ENCODE peak calls at places on chromosomes 3 and 15, in six cellular contexts. One of them, this sample, is unnamed.

GRCh38 chr3:183892610-183893214 is 8.0 kb upstream of the PARL start:
- DNase-seq in hypothalamus: no peak
- DNase-seq in G401: no peak
- DNase-seq in heart left ventricle: no peak
- DNase-seq in NCI-H1092: peak; percentile 48
- DNase-seq in GM12865: no peak
- DNase-seq in this sample: no peak

GRCh38 chr3:85539232-85539631 is 580.4 kb downstream of the CADM2 start:
- DNase-seq in GM12865: no peak
- DNase-seq in G401: no peak
- DNase-seq in hypothalamus: no peak
- DNase-seq in NCI-H1092: no peak
- DNase-seq in heart left ventricle: no peak
- DNase-seq in this sample: no peak

GRCh38 chr3:100653731-100654309 is 44.4 kb downstream of the ADGRG7 start:
- DNase-seq in NCI-H1092: no peak
- DNase-seq in GM12865: no peak
- DNase-seq in heart left ventricle: no peak
- DNase-seq in G401: no peak
- DNase-seq in hypothalamus: no peak
- DNase-seq in this sample: no peak

GRCh38 chr3:60594025-60594424 is 657.2 kb downstream of the FHIT start:
- DNase-seq in GM12865: no peak
- DNase-seq in G401: peak; percentile 10
- DNase-seq in heart left ventricle: peak; percentile 68
- DNase-seq in NCI-H1092: no peak
- DNase-seq in hypothalamus: no peak
- DNase-seq in this sample: peak; percentile 44

GRCh38 chr3:140224307-140224706 is 289.3 kb downstream of the CLSTN2 start:
- DNase-seq in NCI-H1092: no peak
- DNase-seq in heart left ventricle: no peak
- DNase-seq in hypothalamus: no peak
- DNase-seq in G401: no peak
- DNase-seq in GM12865: no peak
- DNase-seq in this sample: no peak

GRCh38 chr15:45431502-45431901 is 53.2 kb upstream of the GATM start:
- DNase-seq in heart left ventricle: no peak
- DNase-seq in GM12865: no peak
- DNase-seq in hypothalamus: no peak
- DNase-seq in G401: no peak
- DNase-seq in NCI-H1092: no peak
- DNase-seq in this sample: no peak

GRCh38 chr3:87867001-87867400 is 191.8 kb downstream of the CGGBP1 start:
- DNase-seq in G401: no peak
- DNase-seq in heart left ventricle: no peak
- DNase-seq in hypothalamus: no peak
- DNase-seq in GM12865: no peak
- DNase-seq in NCI-H1092: no peak
- DNase-seq in this sample: no peak

GRCh38 chr3:183541738-183542137 is 13.8 kb downstream of the KLHL6 start:
- DNase-seq in NCI-H1092: no peak
- DNase-seq in heart left ventricle: no peak
- DNase-seq in G401: no peak
- DNase-seq in GM12865: peak; percentile 51
- DNase-seq in hypothalamus: no peak
- DNase-seq in this sample: no peak

GRCh38 chr3:15875016-15875689 is 77.4 kb upstream of the ANKRD28 start:
- DNase-seq in GM12865: no peak
- DNase-seq in hypothalamus: no peak
- DNase-seq in heart left ventricle: no peak
- DNase-seq in NCI-H1092: no peak
- DNase-seq in G401: no peak
- DNase-seq in this sample: no peak

GRCh38 chr15:40702077-40702476 is 7.1 kb downstream of the RAD51 start:
- DNase-seq in NCI-H1092: no peak
- DNase-seq in G401: no peak
- DNase-seq in heart left ventricle: no peak
- DNase-seq in hypothalamus: no peak
- DNase-seq in GM12865: peak; percentile 21
- DNase-seq in this sample: no peak

GRCh38 chr15:25693321-25694237 is 169.5 kb downstream of the ATP10A start:
- DNase-seq in G401: no peak
- DNase-seq in GM12865: peak; percentile 2
- DNase-seq in hypothalamus: no peak
- DNase-seq in NCI-H1092: peak; percentile 6
- DNase-seq in heart left ventricle: peak; percentile 43
- DNase-seq in this sample: peak; percentile 38

GRCh38 chr15:52803543-52804306 is 13.6 kb upstream of the ONECUT1 start:
- DNase-seq in G401: no peak
- DNase-seq in GM12865: no peak
- DNase-seq in heart left ventricle: no peak
- DNase-seq in NCI-H1092: peak; percentile 3
- DNase-seq in hypothalamus: no peak
- DNase-seq in this sample: no peak

GRCh38 chr15:83794209-83794608 is 140.3 kb downstream of the ADAMTSL3 start:
- DNase-seq in NCI-H1092: no peak
- DNase-seq in GM12865: no peak
- DNase-seq in hypothalamus: no peak
- DNase-seq in heart left ventricle: no peak
- DNase-seq in G401: no peak
- DNase-seq in this sample: no peak

GRCh38 chr3:170778240-170779217 is 91.5 kb downstream of the RPL22L1 start:
- DNase-seq in G401: no peak
- DNase-seq in GM12865: no peak
- DNase-seq in heart left ventricle: no peak
- DNase-seq in hypothalamus: no peak
- DNase-seq in NCI-H1092: no peak
- DNase-seq in this sample: no peak

GRCh38 chr3:42194943-42195510 is 71.0 kb downstream of the CCK start:
- DNase-seq in GM12865: peak; percentile 62
- DNase-seq in G401: no peak
- DNase-seq in heart left ventricle: no peak
- DNase-seq in NCI-H1092: no peak
- DNase-seq in hypothalamus: no peak
- DNase-seq in this sample: no peak

GRCh38 chr3:40911264-40911663 is 288.0 kb upstream of the CTNNB1 start:
- DNase-seq in NCI-H1092: no peak
- DNase-seq in hypothalamus: no peak
- DNase-seq in heart left ventricle: no peak
- DNase-seq in G401: no peak
- DNase-seq in GM12865: no peak
- DNase-seq in this sample: no peak

GRCh38 chr3:42097166-42097946 is 6.2 kb downstream of the TRAK1 start:
- DNase-seq in hypothalamus: no peak
- DNase-seq in G401: no peak
- DNase-seq in heart left ventricle: no peak
- DNase-seq in GM12865: no peak
- DNase-seq in NCI-H1092: no peak
- DNase-seq in this sample: no peak

GRCh38 chr3:172106989-172107388 is 67.6 kb downstream of the FNDC3B start:
- DNase-seq in hypothalamus: no peak
- DNase-seq in heart left ventricle: no peak
- DNase-seq in G401: no peak
- DNase-seq in NCI-H1092: no peak
- DNase-seq in GM12865: peak; percentile 92
- DNase-seq in this sample: no peak

GRCh38 chr3:23735575-23736326 is 70.0 kb upstream of the UBE2E1 start:
- DNase-seq in G401: peak; percentile 64
- DNase-seq in heart left ventricle: peak; percentile 57
- DNase-seq in hypothalamus: no peak
- DNase-seq in GM12865: no peak
- DNase-seq in NCI-H1092: peak; percentile 88
- DNase-seq in this sample: peak; percentile 24

GRCh38 chr15:75694241-75695182 is 18.1 kb downstream of the CSPG4 start:
- DNase-seq in NCI-H1092: peak; percentile 47
- DNase-seq in GM12865: no peak
- DNase-seq in hypothalamus: no peak
- DNase-seq in G401: peak; percentile 87
- DNase-seq in heart left ventricle: peak; percentile 90
- DNase-seq in this sample: peak; percentile 82

This sample was measured in dorsolateral prefrontal cortex.